ENCODE peak calls at places on chromosomes 1 and 21, in seven cellular contexts. V is endothelial cell, P is neural crest cell, A is HuH-7.5, X is AG08396, T is GM04504, F is T follicular helper cell. U is an unnamed sample.

GRCh38 chr1:198601936-198602889 is 36.6 kb upstream of the PTPRC start:
- DNase-seq in V (no peak), P (no peak), A (no peak), X (peak), T (peak), F (no peak), U (no peak)

GRCh38 chr1:192807221-192807967 is 1.4 kb upstream of the RGS2 start:
- DNase-seq in V (no peak), P (no peak), A (no peak), X (peak), T (no peak), F (no peak), U (no peak)

GRCh38 chr1:40341509-40342380 is 24.7 kb upstream of the COL9A2 start:
- DNase-seq in V (no peak), P (no peak), A (no peak), X (no peak), T (no peak), F (no peak), U (no peak)

GRCh38 chr1:2412773-2413494 is 570 bp upstream of the PEX10 start:
- DNase-seq in V (no peak), P (no peak), A (peak), X (peak), T (peak), F (no peak), U (no peak)

GRCh38 chr1:43312638-43313515 is 12.1 kb downstream of the TIE1 start:
- DNase-seq in V (no peak), P (no peak), A (no peak), X (no peak), T (no peak), F (no peak), U (no peak)

GRCh38 chr1:2290171-2290578 is 62.1 kb downstream of the SKI start:
- DNase-seq in V (no peak), P (no peak), A (no peak), X (no peak), T (no peak), F (no peak), U (no peak)

GRCh38 chr21:42864286-42864685 is 15.1 kb downstream of the WDR4 start:
- DNase-seq in V (no peak), P (no peak), A (no peak), X (no peak), T (no peak), F (no peak), U (no peak)

GRCh38 chr1:224087358-224087757 is 26.6 kb upstream of the FBXO28 start:
- DNase-seq in V (no peak), P (no peak), A (no peak), X (no peak), T (no peak), F (no peak), U (no peak)

GRCh38 chr1:51877434-51878306 is 857 bp downstream of the NRDC start:
- DNase-seq in V (no peak), P (peak), A (no peak), X (peak), T (no peak), F (no peak), U (no peak)

GRCh38 chr1:192521734-192522133 is 53.8 kb upstream of the RGS1 start:
- DNase-seq in V (no peak), P (no peak), A (no peak), X (no peak), T (no peak), F (no peak), U (no peak)

GRCh38 chr1:150234309-150234646 is 1.6 kb downstream of the ANP32E start:
- DNase-seq in V (no peak), P (no peak), A (no peak), X (no peak), T (no peak), F (no peak), U (no peak)

GRCh38 chr1:114956570-114956969 is 73.1 kb upstream of the TSHB start:
- DNase-seq in V (peak), P (no peak), A (no peak), X (peak), T (no peak), F (no peak), U (no peak)

GRCh38 chr1:52629021-52629643 is 3.8 kb upstream of the SHISAL2A start:
- DNase-seq in V (no peak), P (peak), A (no peak), X (peak), T (no peak), F (no peak), U (no peak)

GRCh38 chr21:45154511-45155508 is 80.4 kb downstream of the ADARB1 start:
- DNase-seq in V (no peak), P (no peak), A (no peak), X (peak), T (peak), F (peak), U (no peak)

GRCh38 chr1:59696421-59697115 is 118.2 kb upstream of the HOOK1 start:
- DNase-seq in V (no peak), P (no peak), A (no peak), X (no peak), T (no peak), F (no peak), U (no peak)

GRCh38 chr1:244992833-244993232 is 128.5 kb upstream of the HNRNPU start:
- DNase-seq in V (no peak), P (no peak), A (no peak), X (no peak), T (peak), F (no peak), U (no peak)

GRCh38 chr21:44834231-44834950 is 16.5 kb upstream of the SUMO3 start:
- DNase-seq in V (no peak), P (no peak), A (no peak), X (no peak), T (no peak), F (no peak), U (no peak)

GRCh38 chr21:34836103-34836932 is 167.5 kb downstream of the CLIC6 start:
- DNase-seq in V (no peak), P (no peak), A (no peak), X (peak), T (peak), F (no peak), U (no peak)

GRCh38 chr1:119367332-119368124 is 1.1 kb upstream of the HAO2 start:
- DNase-seq in V (no peak), P (no peak), A (no peak), X (peak), T (peak), F (no peak), U (no peak)

GRCh38 chr1:61084560-61084991 is 2.2 kb downstream of the NFIA start:
- DNase-seq in V (no peak), P (no peak), A (no peak), X (no peak), T (no peak), F (no peak), U (no peak)

GRCh38 chr1:200415693-200416593 is 6.1 kb upstream of the ZNF281 start:
- DNase-seq in V (no peak), P (no peak), A (no peak), X (peak), T (peak), F (no peak), U (no peak)

GRCh38 chr1:195886000-195886399 is 722.2 kb downstream of the KCNT2 start:
- DNase-seq in V (no peak), P (no peak), A (peak), X (no peak), T (no peak), F (no peak), U (no peak)

U was measured in naive thymus-derived CD8-positive, alpha-beta T cell.